ENCODE peak calls at places on chromosome 1, in ten cellular contexts. U, G, Z, R, Y, X, H, F, T and E are unnamed samples.

GRCh38 chr1:28160677-28161328 is 15.7 kb downstream of the PTAFR start:
- DNase-seq in F (no peak), R (no peak), X (peak), Y (no peak), H (peak), T (no peak), G (peak), U (no peak), Z (peak), E (peak)

GRCh38 chr1:225329041-225329440 is 98.8 kb downstream of the LBR start:
- DNase-seq in F (no peak), H (peak), Y (no peak), U (no peak), R (no peak), X (no peak), T (no peak), Z (no peak), G (peak), E (no peak)

GRCh38 chr1:116855220-116855619 is 54.5 kb upstream of the PTGFRN start:
- DNase-seq in X (peak), Z (no peak), Y (no peak), H (peak), F (no peak), U (peak), R (no peak), T (no peak), G (no peak), E (no peak)

GRCh38 chr1:21630571-21631338 is 38.4 kb downstream of the RAP1GAP start:
- DNase-seq in F (no peak), T (no peak), Z (no peak), U (no peak), R (no peak), H (no peak), X (no peak), G (no peak), Y (no peak), E (no peak)

GRCh38 chr1:55217226-55217996 is 2.2 kb upstream of the USP24 start:
- DNase-seq in X (peak), F (no peak), G (no peak), U (no peak), Y (no peak), Z (no peak), R (no peak), T (no peak), H (peak), E (no peak)

GRCh38 chr1:161115132-161115711 is 2.6 kb downstream of the PFDN2 start:
- DNase-seq in R (no peak), T (no peak), H (peak), F (no peak), Z (no peak), Y (no peak), G (peak), U (no peak), X (peak), E (peak)

GRCh38 chr1:92536593-92537332 is 50.0 kb upstream of the GFI1 start:
- DNase-seq in H (peak), R (no peak), X (no peak), T (peak), Z (no peak), F (no peak), G (peak), U (no peak), Y (no peak), E (no peak)

GRCh38 chr1:90591970-90592356 is 125.1 kb downstream of the BARHL2 start:
- DNase-seq in T (no peak), F (no peak), Y (no peak), X (no peak), G (no peak), U (no peak), R (no peak), Z (no peak), H (no peak), E (no peak)

GRCh38 chr1:218460367-218460766 is 115.2 kb downstream of the TGFB2 start:
- DNase-seq in Y (peak), Z (no peak), G (peak), T (no peak), F (no peak), R (no peak), U (no peak), H (peak), X (peak), E (no peak)